ENCODE peak calls at places on chromosome 18, in nine cellular contexts. One of them, this sample, is unnamed.

GRCh38 chr18:6819332-6819731 is 89.8 kb downstream of the ARHGAP28 start:
- DNase-seq in AML-193: no peak
- DNase-seq in neural crest cell: no peak
- DNase-seq in CD4-positive, alpha-beta T cell: no peak
- DNase-seq in OCI-LY7: no peak
- DNase-seq in astrocyte: no peak
- DNase-seq in activated T-cell treated with anti-CD3 and anti-CD28 coated beads, Interleukin-2, amount 50 U/mL, for 24 hours: no peak
- DNase-seq in left cardiac atrium: no peak
- DNase-seq in NCI-H1092: no peak
- DNase-seq in this sample: no peak

GRCh38 chr18:55064760-55065159 is 105.5 kb upstream of the CCDC68 start:
- DNase-seq in AML-193: no peak
- DNase-seq in neural crest cell: no peak
- DNase-seq in CD4-positive, alpha-beta T cell: no peak
- DNase-seq in OCI-LY7: no peak
- DNase-seq in astrocyte: no peak
- DNase-seq in activated T-cell treated with anti-CD3 and anti-CD28 coated beads, Interleukin-2, amount 50 U/mL, for 24 hours: no peak
- DNase-seq in left cardiac atrium: no peak
- DNase-seq in NCI-H1092: no peak
- DNase-seq in this sample: no peak

GRCh38 chr18:23276456-23276855 is 141.2 kb downstream of the CABLES1 start:
- DNase-seq in AML-193: no peak
- DNase-seq in neural crest cell: no peak
- DNase-seq in CD4-positive, alpha-beta T cell: no peak
- DNase-seq in OCI-LY7: no peak
- DNase-seq in astrocyte: no peak
- DNase-seq in activated T-cell treated with anti-CD3 and anti-CD28 coated beads, Interleukin-2, amount 50 U/mL, for 24 hours: no peak
- DNase-seq in left cardiac atrium: peak
- DNase-seq in NCI-H1092: no peak
- DNase-seq in this sample: no peak

GRCh38 chr18:46591821-46592391 is 65.1 kb downstream of the LOXHD1 start:
- DNase-seq in AML-193: no peak
- DNase-seq in neural crest cell: no peak
- DNase-seq in CD4-positive, alpha-beta T cell: no peak
- DNase-seq in OCI-LY7: no peak
- DNase-seq in astrocyte: no peak
- DNase-seq in activated T-cell treated with anti-CD3 and anti-CD28 coated beads, Interleukin-2, amount 50 U/mL, for 24 hours: no peak
- DNase-seq in left cardiac atrium: no peak
- DNase-seq in NCI-H1092: no peak
- DNase-seq in this sample: no peak

GRCh38 chr18:21997207-21998143 is 171.9 kb upstream of the GATA6 start:
- DNase-seq in AML-193: peak
- DNase-seq in neural crest cell: no peak
- DNase-seq in CD4-positive, alpha-beta T cell: no peak
- DNase-seq in OCI-LY7: peak
- DNase-seq in astrocyte: peak
- DNase-seq in activated T-cell treated with anti-CD3 and anti-CD28 coated beads, Interleukin-2, amount 50 U/mL, for 24 hours: no peak
- DNase-seq in left cardiac atrium: no peak
- DNase-seq in NCI-H1092: no peak
- DNase-seq in this sample: no peak

GRCh38 chr18:61797691-61798590 is 94.9 kb downstream of the RNF152 start:
- DNase-seq in AML-193: no peak
- DNase-seq in neural crest cell: no peak
- DNase-seq in CD4-positive, alpha-beta T cell: no peak
- DNase-seq in OCI-LY7: no peak
- DNase-seq in astrocyte: no peak
- DNase-seq in activated T-cell treated with anti-CD3 and anti-CD28 coated beads, Interleukin-2, amount 50 U/mL, for 24 hours: no peak
- DNase-seq in left cardiac atrium: no peak
- DNase-seq in NCI-H1092: no peak
- DNase-seq in this sample: no peak

GRCh38 chr18:32707153-32707552 is 65.7 kb downstream of the KLHL14 start:
- DNase-seq in AML-193: no peak
- DNase-seq in neural crest cell: no peak
- DNase-seq in CD4-positive, alpha-beta T cell: no peak
- DNase-seq in OCI-LY7: peak
- DNase-seq in astrocyte: no peak
- DNase-seq in activated T-cell treated with anti-CD3 and anti-CD28 coated beads, Interleukin-2, amount 50 U/mL, for 24 hours: no peak
- DNase-seq in left cardiac atrium: no peak
- DNase-seq in NCI-H1092: peak
- DNase-seq in this sample: no peak

GRCh38 chr18:50190926-50191325 is 4.0 kb downstream of the MYO5B start:
- DNase-seq in AML-193: no peak
- DNase-seq in neural crest cell: no peak
- DNase-seq in CD4-positive, alpha-beta T cell: no peak
- DNase-seq in OCI-LY7: no peak
- DNase-seq in astrocyte: peak
- DNase-seq in activated T-cell treated with anti-CD3 and anti-CD28 coated beads, Interleukin-2, amount 50 U/mL, for 24 hours: no peak
- DNase-seq in left cardiac atrium: no peak
- DNase-seq in NCI-H1092: no peak
- DNase-seq in this sample: no peak

GRCh38 chr18:4130734-4131719 is 324.1 kb downstream of the DLGAP1 start:
- DNase-seq in AML-193: no peak
- DNase-seq in neural crest cell: no peak
- DNase-seq in CD4-positive, alpha-beta T cell: no peak
- DNase-seq in OCI-LY7: no peak
- DNase-seq in astrocyte: no peak
- DNase-seq in activated T-cell treated with anti-CD3 and anti-CD28 coated beads, Interleukin-2, amount 50 U/mL, for 24 hours: no peak
- DNase-seq in left cardiac atrium: no peak
- DNase-seq in NCI-H1092: no peak
- DNase-seq in this sample: peak

GRCh38 chr18:9775172-9775571 is 67.1 kb downstream of the RAB31 start:
- DNase-seq in AML-193: peak
- DNase-seq in neural crest cell: no peak
- DNase-seq in CD4-positive, alpha-beta T cell: no peak
- DNase-seq in OCI-LY7: no peak
- DNase-seq in astrocyte: no peak
- DNase-seq in activated T-cell treated with anti-CD3 and anti-CD28 coated beads, Interleukin-2, amount 50 U/mL, for 24 hours: no peak
- DNase-seq in left cardiac atrium: no peak
- DNase-seq in NCI-H1092: no peak
- DNase-seq in this sample: no peak

GRCh38 chr18:76208632-76209308 is 286.3 kb downstream of the ZNF516 start:
- DNase-seq in AML-193: no peak
- DNase-seq in neural crest cell: no peak
- DNase-seq in CD4-positive, alpha-beta T cell: no peak
- DNase-seq in OCI-LY7: no peak
- DNase-seq in astrocyte: no peak
- DNase-seq in activated T-cell treated with anti-CD3 and anti-CD28 coated beads, Interleukin-2, amount 50 U/mL, for 24 hours: no peak
- DNase-seq in left cardiac atrium: no peak
- DNase-seq in NCI-H1092: no peak
- DNase-seq in this sample: no peak

GRCh38 chr18:79770501-79770815 is 27.3 kb upstream of the KCNG2 start:
- DNase-seq in AML-193: no peak
- DNase-seq in neural crest cell: no peak
- DNase-seq in CD4-positive, alpha-beta T cell: no peak
- DNase-seq in OCI-LY7: no peak
- DNase-seq in astrocyte: no peak
- DNase-seq in activated T-cell treated with anti-CD3 and anti-CD28 coated beads, Interleukin-2, amount 50 U/mL, for 24 hours: no peak
- DNase-seq in left cardiac atrium: no peak
- DNase-seq in NCI-H1092: no peak
- DNase-seq in this sample: no peak

GRCh38 chr18:76592981-76593381 is 97.9 kb upstream of the ZNF516 start:
- DNase-seq in AML-193: no peak
- DNase-seq in neural crest cell: no peak
- DNase-seq in CD4-positive, alpha-beta T cell: no peak
- DNase-seq in OCI-LY7: no peak
- DNase-seq in astrocyte: no peak
- DNase-seq in activated T-cell treated with anti-CD3 and anti-CD28 coated beads, Interleukin-2, amount 50 U/mL, for 24 hours: no peak
- DNase-seq in left cardiac atrium: no peak
- DNase-seq in NCI-H1092: peak
- DNase-seq in this sample: no peak

GRCh38 chr18:49846263-49846662 is 32.9 kb upstream of the ACAA2 start:
- DNase-seq in AML-193: no peak
- DNase-seq in neural crest cell: no peak
- DNase-seq in CD4-positive, alpha-beta T cell: no peak
- DNase-seq in OCI-LY7: no peak
- DNase-seq in astrocyte: peak
- DNase-seq in activated T-cell treated with anti-CD3 and anti-CD28 coated beads, Interleukin-2, amount 50 U/mL, for 24 hours: no peak
- DNase-seq in left cardiac atrium: no peak
- DNase-seq in NCI-H1092: no peak
- DNase-seq in this sample: no peak

GRCh38 chr18:11649839-11650238 is 39.2 kb upstream of the GNAL start:
- DNase-seq in AML-193: no peak
- DNase-seq in neural crest cell: no peak
- DNase-seq in CD4-positive, alpha-beta T cell: no peak
- DNase-seq in OCI-LY7: no peak
- DNase-seq in astrocyte: no peak
- DNase-seq in activated T-cell treated with anti-CD3 and anti-CD28 coated beads, Interleukin-2, amount 50 U/mL, for 24 hours: no peak
- DNase-seq in left cardiac atrium: no peak
- DNase-seq in NCI-H1092: no peak
- DNase-seq in this sample: no peak

GRCh38 chr18:79483971-79484491 is 88.3 kb downstream of the NFATC1 start:
- DNase-seq in AML-193: no peak
- DNase-seq in neural crest cell: no peak
- DNase-seq in CD4-positive, alpha-beta T cell: no peak
- DNase-seq in OCI-LY7: no peak
- DNase-seq in astrocyte: no peak
- DNase-seq in activated T-cell treated with anti-CD3 and anti-CD28 coated beads, Interleukin-2, amount 50 U/mL, for 24 hours: no peak
- DNase-seq in left cardiac atrium: peak
- DNase-seq in NCI-H1092: no peak
- DNase-seq in this sample: peak